ENCODE peak calls at places on chromosome 22, in ten cellular contexts. X is stimulated activated CD4-positive, alpha-beta T cell treated with anti-CD3 and anti-CD28 coated beads, Interleukin-2, amount 100 ng/mL, for 48 hours; T is omental fat pad; J is right lobe of liver; Y is Peyer's patch; Q is cerebellar nuclear complex; A is SK-N-DZ; S is K562; I is activated CD4-positive, CD25-positive, alpha-beta regulatory T cell; P is IMR-90. U is an unnamed sample.

GRCh38 chr22:44444341-44445306 is 53.4 kb downstream of the RTL6 start:
- DNase-seq in X (no peak), T (no peak), J (no peak), Y (peak; percentile 36), Q (no peak), A (no peak), S (peak; percentile 14), I (no peak), P (no peak), U (no peak)

GRCh38 chr22:23182289-23183106 is 2.2 kb downstream of the BCR start:
- DNase-seq in X (peak; percentile 68), T (no peak), J (no peak), Y (no peak), Q (no peak), A (no peak), S (no peak), I (no peak), P (peak; percentile 19), U (peak; percentile 26)

GRCh38 chr22:32200752-32201151 is 4.1 kb downstream of the RFPL2 start:
- DNase-seq in X (no peak), T (no peak), J (no peak), Y (no peak), Q (no peak), A (no peak), S (no peak), I (no peak), P (no peak), U (no peak)

GRCh38 chr22:36911887-36912661 is 1.4 kb upstream of the CSF2RB start:
- DNase-seq in X (no peak), T (no peak), J (no peak), Y (no peak), Q (no peak), A (no peak), S (no peak), I (no peak), P (no peak), U (no peak)

GRCh38 chr22:27814993-27815392 is 13.4 kb upstream of the MN1 start:
- DNase-seq in X (no peak), T (no peak), J (no peak), Y (no peak), Q (no peak), A (no peak), S (no peak), I (no peak), P (no peak), U (no peak)

GRCh38 chr22:50011447-50012200 is 941 bp downstream of the IL17REL start:
- DNase-seq in X (no peak), T (no peak), J (no peak), Y (no peak), Q (no peak), A (no peak), S (no peak), I (no peak), P (no peak), U (no peak)

GRCh38 chr22:29393019-29393608 is 4.7 kb upstream of the AP1B1 start:
- DNase-seq in X (no peak), T (no peak), J (no peak), Y (no peak), Q (no peak), A (no peak), S (no peak), I (no peak), P (no peak), U (no peak)

GRCh38 chr22:46356496-46357185 is 21.1 kb downstream of the TRMU start:
- DNase-seq in X (no peak), T (no peak), J (no peak), Y (no peak), Q (no peak), A (no peak), S (no peak), I (no peak), P (no peak), U (no peak)

GRCh38 chr22:50136431-50137047 is 34.0 kb upstream of the PANX2 start:
- DNase-seq in X (no peak), T (no peak), J (no peak), Y (no peak), Q (no peak), A (no peak), S (no peak), I (no peak), P (no peak), U (no peak)

GRCh38 chr22:45895436-45896152 is 81.4 kb downstream of the WNT7B start:
- DNase-seq in X (no peak), T (no peak), J (no peak), Y (no peak), Q (no peak), A (no peak), S (no peak), I (no peak), P (no peak), U (no peak)

GRCh38 chr22:21593406-21594232 is 26.1 kb downstream of the UBE2L3 start:
- DNase-seq in X (no peak), T (no peak), J (no peak), Y (no peak), Q (no peak), A (no peak), S (peak; percentile 92), I (no peak), P (no peak), U (no peak)

GRCh38 chr22:30416403-30416802 is 9.2 kb upstream of the MTFP1 start:
- DNase-seq in X (no peak), T (no peak), J (no peak), Y (peak; percentile 84), Q (no peak), A (no peak), S (no peak), I (no peak), P (peak; percentile 31), U (no peak)

GRCh38 chr22:46122511-46122971 is 27.8 kb upstream of the PPARA start:
- DNase-seq in X (peak; percentile 76), T (peak; percentile 75), J (peak; percentile 76), Y (peak; percentile 90), Q (no peak), A (peak; percentile 73), S (peak; percentile 80), I (peak; percentile 44), P (peak; percentile 46), U (peak; percentile 78)

GRCh38 chr22:31829505-31829904 is 75.7 kb downstream of the DEPDC5 start:
- DNase-seq in X (peak; percentile 47), T (no peak), J (no peak), Y (peak; percentile 50), Q (no peak), A (peak; percentile 85), S (peak; percentile 44), I (no peak), P (peak; percentile 97), U (no peak)

GRCh38 chr22:21095773-21096107 is 50.0 kb downstream of the LRRC74B start:
- DNase-seq in X (no peak), T (no peak), J (no peak), Y (no peak), Q (no peak), A (no peak), S (peak; percentile 33), I (no peak), P (no peak), U (no peak)